ENCODE peak calls at places on chromosomes 3 and 15, in six cellular contexts. T is lung, R is tibial nerve, I is A549, E is dorsolateral prefrontal cortex, P is WERI-Rb-1. F is an unnamed sample.

GRCh38 chr3:160447544-160447943 is 2.0 kb downstream of the TRIM59 start:
- DNase-seq in T (no peak), R (no peak), I (no peak), E (no peak), P (no peak), F (no peak)

GRCh38 chr3:172846706-172847105 is 96.2 kb downstream of the ECT2 start:
- DNase-seq in T (no peak), R (no peak), I (no peak), E (no peak), P (no peak), F (no peak)

GRCh38 chr15:60469893-60470641 is 8.9 kb downstream of the ICE2 start:
- DNase-seq in T (no peak), R (no peak), I (peak; percentile 36), E (no peak), P (no peak), F (no peak)

GRCh38 chr3:72203105-72203504 is 418.2 kb upstream of the PROK2 start:
- DNase-seq in T (no peak), R (no peak), I (no peak), E (no peak), P (no peak), F (no peak)

GRCh38 chr3:70000028-70000410 is 486 bp downstream of the SAMMSON start:
- DNase-seq in T (no peak), R (no peak), I (no peak), E (peak; percentile 56), P (no peak), F (no peak)

GRCh38 chr3:150330872-150331271 is 77.2 kb upstream of the TSC22D2 start:
- DNase-seq in T (no peak), R (no peak), I (no peak), E (no peak), P (no peak), F (no peak)

GRCh38 chr3:141000027-141000663 is 51.0 kb upstream of the SPSB4 start:
- DNase-seq in T (peak; percentile 48), R (peak; percentile 21), I (peak; percentile 17), E (peak; percentile 61), P (peak; percentile 77), F (peak; percentile 71)

GRCh38 chr3:146334151-146334550 is 83.2 kb upstream of the PLSCR4 start:
- DNase-seq in T (no peak), R (no peak), I (no peak), E (no peak), P (peak; percentile 28), F (no peak)

GRCh38 chr15:101068961-101069734 is 150.0 kb downstream of the LRRK1 start:
- DNase-seq in T (no peak), R (no peak), I (no peak), E (peak; percentile 29), P (no peak), F (peak; percentile 78)

GRCh38 chr3:197468866-197469382 is 86.8 kb downstream of the BDH1 start:
- DNase-seq in T (no peak), R (no peak), I (peak; percentile 48), E (no peak), P (no peak), F (no peak)

DNA sequence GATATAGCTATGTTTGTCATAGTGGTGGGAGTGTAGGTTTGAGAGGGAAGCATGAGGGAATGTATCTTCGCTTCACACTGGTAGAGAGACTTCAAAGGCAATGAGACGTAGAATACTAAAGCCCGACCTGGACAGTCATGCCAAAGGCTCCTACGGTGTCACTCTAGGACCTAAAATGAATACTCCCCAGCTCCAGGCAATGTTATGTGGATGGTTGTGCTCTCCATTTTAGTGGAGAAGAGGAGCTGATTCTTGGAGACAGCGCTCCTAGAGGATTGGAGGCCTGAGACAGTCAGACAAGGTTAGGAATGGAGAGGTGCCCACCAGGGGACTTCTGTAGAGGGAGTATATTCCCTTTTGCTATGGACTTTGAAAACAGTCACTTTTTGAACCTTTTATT is 260.1 kb downstream of the MEX3B start:
- DNase-seq in T (no peak), R (no peak), I (no peak), E (no peak), P (no peak), F (no peak)
- TF ChIP-seq CTCF in T (no peak), R (no peak), I (no peak), E (no peak), P (no peak), F (no peak)

DNA sequence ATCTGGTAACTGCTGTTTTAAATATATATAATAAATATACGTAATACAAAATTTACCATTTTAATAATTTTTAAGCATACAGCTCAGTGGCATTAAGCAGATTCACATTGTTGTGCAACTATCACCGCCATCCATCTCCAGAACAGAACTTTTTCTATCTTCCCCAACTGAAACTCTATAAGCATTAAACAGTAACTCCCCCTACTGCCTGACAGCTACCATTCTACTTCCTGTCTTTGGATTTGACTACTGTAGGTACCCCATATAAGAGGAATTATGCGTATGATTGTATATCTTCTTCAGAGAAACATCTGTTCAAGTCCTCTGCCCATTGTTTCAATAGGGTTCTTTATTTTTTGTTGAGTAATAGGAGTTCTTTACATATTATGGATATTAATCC is 36.8 kb downstream of the EID1 start:
- DNase-seq in T (no peak), R (no peak), I (no peak), E (no peak), P (no peak), F (no peak)
- TF ChIP-seq CTCF in T (no peak), R (no peak), I (no peak), E (no peak), P (no peak), F (no peak)

DNA sequence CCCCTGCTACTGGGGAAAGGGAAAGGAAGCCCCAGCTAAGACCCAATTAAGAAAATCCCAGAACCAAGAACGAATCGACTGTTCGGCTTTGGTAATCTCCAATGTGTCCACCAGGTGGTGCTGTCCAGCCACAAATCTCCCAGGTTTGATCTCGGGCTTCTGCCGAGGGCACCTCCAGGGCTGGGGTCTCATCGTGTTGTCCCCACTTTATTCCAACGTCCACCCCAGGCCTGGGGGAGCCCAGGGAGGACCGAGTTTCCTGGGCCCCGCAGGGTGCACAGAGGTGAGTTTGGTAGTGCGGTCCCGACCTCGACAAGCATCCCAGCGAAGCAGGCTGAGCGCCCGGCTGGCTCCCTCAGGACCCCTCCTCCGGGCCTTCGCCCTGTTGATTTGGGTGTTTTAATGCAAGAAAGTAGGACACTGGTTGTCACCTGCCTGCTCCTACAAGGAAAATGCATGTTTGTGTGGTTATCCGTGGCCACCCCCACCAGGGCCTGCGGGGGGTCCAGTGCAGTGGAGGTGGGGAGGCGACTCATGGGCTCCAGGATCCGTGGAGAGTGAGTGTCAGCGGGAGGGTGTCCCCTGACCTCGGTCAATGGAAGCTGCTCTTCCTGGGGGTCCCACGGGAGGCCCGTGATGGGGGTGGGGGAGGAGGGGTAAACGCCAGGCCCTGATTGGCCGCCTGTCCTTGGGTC is 185.0 kb downstream of the GOLGA6L6 start:
- DNase-seq in T (peak; percentile 75), R (no peak), I (peak; percentile 80), E (peak; percentile 77), P (peak; percentile 77), F (no peak)
- TF ChIP-seq CTCF in T (peak; percentile 61), R (peak; percentile 72), I (peak; percentile 90), E (peak; percentile 93), P (peak; percentile 91), F (peak; percentile 34)

GRCh38 chr3:39358302-39358701 is 24.9 kb upstream of the SLC25A38 start:
- DNase-seq in T (no peak), R (no peak), I (no peak), E (no peak), P (no peak), F (no peak)
- TF ChIP-seq CTCF in T (no peak), R (no peak), I (no peak), E (no peak), P (no peak), F (no peak)

GRCh38 chr15:63488432-63488910 is 15.9 kb upstream of the USP3 start:
- DNase-seq in T (no peak), R (no peak), I (no peak), E (no peak), P (no peak), F (no peak)

GRCh38 chr15:63484433-63484832 is 20.0 kb upstream of the USP3 start:
- DNase-seq in T (no peak), R (no peak), I (no peak), E (no peak), P (no peak), F (no peak)

GRCh38 chr15:63489352-63489751 is 15.0 kb upstream of the USP3 start:
- DNase-seq in T (no peak), R (no peak), I (no peak), E (no peak), P (no peak), F (no peak)

GRCh38 chr15:63490345-63491034 is 13.9 kb upstream of the USP3 start:
- DNase-seq in T (no peak), R (no peak), I (no peak), E (no peak), P (peak; percentile 77), F (no peak)

GRCh38 chr15:63487076-63487757 is 17.2 kb upstream of the USP3 start:
- DNase-seq in T (peak; percentile 92), R (peak; percentile 81), I (peak; percentile 96), E (peak; percentile 78), P (peak; percentile 90), F (peak; percentile 91)
- TF ChIP-seq CTCF in T (peak; percentile 87), R (peak; percentile 77), I (peak; percentile 95), E (peak; percentile 81), P (peak; percentile 89), F (peak; percentile 90)

GRCh38 chr15:78619022-78619950 is 1.5 kb downstream of the CHRNA3 start:
- DNase-seq in T (no peak), R (no peak), I (no peak), E (no peak), P (peak; percentile 61), F (no peak)

GRCh38 chr15:78621810-78622402 is 1.1 kb upstream of the CHRNA3 start:
- DNase-seq in T (no peak), R (no peak), I (no peak), E (no peak), P (no peak), F (no peak)

GRCh38 chr15:78618490-78618934 is 2.3 kb downstream of the CHRNA3 start:
- DNase-seq in T (peak; percentile 88), R (peak; percentile 87), I (peak; percentile 96), E (peak; percentile 80), P (peak; percentile 95), F (peak; percentile 97)

GRCh38 chr15:78620839-78621421 is at the start of gene CHRNA3:
- DNase-seq in T (no peak), R (no peak), I (no peak), E (no peak), P (peak; percentile 45), F (peak; percentile 72)

DNA sequence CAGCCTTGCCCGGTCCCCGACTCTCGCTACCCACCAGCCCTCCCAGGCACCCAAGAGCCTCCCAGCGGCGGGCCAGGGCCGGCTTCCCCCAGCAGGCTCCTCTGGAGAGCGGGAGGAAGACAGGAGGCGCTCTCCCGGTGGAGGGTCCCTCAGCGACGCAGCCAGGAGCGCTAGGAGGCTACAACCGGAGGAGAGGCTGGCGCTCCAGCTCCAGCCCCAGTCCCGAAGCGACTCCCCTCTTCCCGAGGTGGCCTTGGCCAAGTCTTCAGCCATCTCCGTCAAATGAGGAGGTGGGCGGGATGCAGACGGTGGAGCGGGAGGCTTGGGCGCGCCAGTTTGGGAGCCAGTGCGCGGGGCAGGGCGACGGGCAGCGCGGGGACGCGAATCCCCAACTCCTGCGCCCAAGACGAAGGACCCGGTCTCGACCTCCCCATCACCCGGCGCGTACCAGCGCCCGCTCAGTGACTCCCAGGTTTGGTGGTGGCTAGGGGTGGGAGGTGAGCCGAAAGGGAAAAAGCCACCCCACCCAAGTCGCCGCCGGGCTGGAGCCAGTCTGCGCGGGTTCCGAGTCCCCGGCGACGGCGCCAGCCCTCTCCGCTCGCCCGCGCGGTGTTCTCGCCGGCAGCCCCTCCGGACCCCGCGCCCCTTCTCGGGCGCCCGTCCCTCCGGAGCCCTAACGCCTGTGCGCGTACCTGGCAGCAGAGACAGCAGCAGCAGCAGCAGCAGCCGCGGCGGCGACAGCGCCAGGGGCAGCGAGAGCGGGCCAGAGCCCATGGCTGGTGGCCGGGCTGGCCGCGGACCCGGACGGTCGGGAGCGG is 566 bp downstream of the CHRNA3 start:
- DNase-seq in T (no peak), R (no peak), I (peak; percentile 70), E (no peak), P (peak; percentile 71), F (peak; percentile 73)
- TF ChIP-seq CTCF in T (no peak), R (no peak), I (peak; percentile 59), E (no peak), P (peak; percentile 63), F (no peak)

F was measured in nephron progenitor cell.